ENCODE peak calls at places on chromosomes 13 and 19, in six cellular contexts. G is NCI-H1105 treated with DMSO at 0.1 percent for 48 hours, J is HFF-Myc, O is iPS DF 19.7, C is NCI-H510A treated with DMSO at 0.1 percent for 48 hours, Y is psoas muscle. X is an unnamed sample.

GRCh38 chr19:46482645-46483044 is 11.3 kb upstream of the PNMA8A start:
- DNase-seq in J (no peak), G (no peak), Y (no peak), O (no peak), C (no peak), X (no peak)

GRCh38 chr13:90362718-90363117 is 984.8 kb upstream of the MIR17HG start:
- DNase-seq in J (peak; percentile 19), O (no peak), G (no peak), C (no peak), Y (no peak), X (no peak)

GRCh38 chr13:99265823-99266426 is 7.7 kb upstream of the GPR18 start:
- DNase-seq in J (no peak), Y (no peak), O (no peak), C (peak; percentile 54), G (peak; percentile 22), X (no peak)

GRCh38 chr19:3982701-3983541 is 2.3 kb downstream of the EEF2 start:
- DNase-seq in J (no peak), O (no peak), C (no peak), Y (peak; percentile 63), G (no peak), X (peak; percentile 26)

GRCh38 chr13:63381078-63381859 is 1965.6 kb upstream of the PCDH20 start:
- DNase-seq in J (no peak), C (no peak), G (no peak), Y (no peak), O (no peak), X (no peak)

GRCh38 chr13:26926371-26926770 is 165.8 kb upstream of the GPR12 start:
- DNase-seq in O (no peak), J (no peak), C (no peak), Y (no peak), G (no peak), X (no peak)

GRCh38 chr19:48127561-48127960 is 16.9 kb upstream of the PLA2G4C start:
- DNase-seq in C (no peak), J (no peak), G (no peak), O (no peak), Y (no peak), X (no peak)

GRCh38 chr13:72221276-72221962 is 354.4 kb upstream of the DACH1 start:
- DNase-seq in C (no peak), O (peak; percentile 57), Y (peak; percentile 15), J (no peak), G (no peak), X (no peak)

GRCh38 chr19:1882786-1883692 is 2.3 kb downstream of the ABHD17A start:
- DNase-seq in J (no peak), O (no peak), Y (no peak), G (no peak), C (no peak), X (no peak)

GRCh38 chr13:61884830-61885229 is 469.2 kb upstream of the PCDH20 start:
- DNase-seq in J (no peak), G (no peak), O (no peak), Y (no peak), C (no peak), X (no peak)

GRCh38 chr19:14731200-14731599 is 41.4 kb downstream of the ZNF333 start:
- DNase-seq in O (no peak), Y (no peak), C (no peak), G (no peak), J (no peak), X (no peak)